ENCODE peak calls at places on chromosomes 6 and 20, in four cellular contexts. B is fibroblast of the conjunctiva, S is H9, I is iPS-NIHi11. O is an unnamed sample.
A peak's percentile ranks its signal among the peaks of the same experiment; 100 is the strongest.

GRCh38 chr6:89583559-89583958 is 55.0 kb downstream of the LYRM2 start:
- DNase-seq in B (no peak), S (no peak), I (no peak), O (no peak)

GRCh38 chr6:120198033-120198432 is 848.5 kb upstream of the MAN1A1 start:
- DNase-seq in B (no peak), S (no peak), I (no peak), O (no peak)

GRCh38 chr6:74870403-74870802 is 335.4 kb downstream of the COL12A1 start:
- DNase-seq in S (no peak), B (no peak), I (no peak), O (no peak)

GRCh38 chr20:47749367-47749766 is 35.9 kb downstream of the SULF2 start:
- DNase-seq in B (no peak), S (no peak), I (no peak), O (no peak)

GRCh38 chr6:162184465-162184864 is 543.1 kb downstream of the PRKN start:
- DNase-seq in S (no peak), I (no peak), B (no peak), O (no peak)

GRCh38 chr6:15511248-15512125 is 151.3 kb downstream of the DTNBP1 start:
- DNase-seq in B (no peak), I (no peak), S (no peak), O (no peak)

GRCh38 chr6:108781419-108782110 is 66.7 kb upstream of the ARMC2 start:
- DNase-seq in B (no peak), S (peak; percentile 57), I (peak; percentile 45), O (no peak)

GRCh38 chr6:26464014-26464413 is 6.3 kb downstream of the BTN2A1 start:
- DNase-seq in I (no peak), S (no peak), B (no peak), O (no peak)